ENCODE peak calls at places on chromosomes 11 and 22, in seven cellular contexts. B, J, K, N, I, E and L are unnamed samples.

GRCh38 chr22:32340437-32340836 is 17.2 kb upstream of the RFPL3 start:
- DNase-seq in B (no peak), J (no peak), K (no peak), N (no peak), I (peak; percentile 65), E (no peak), L (no peak)

GRCh38 chr22:24466831-24467249 is 28.3 kb upstream of the UPB1 start:
- DNase-seq in B (no peak), J (no peak), K (peak; percentile 60), N (no peak), I (no peak), E (no peak), L (no peak)

GRCh38 chr11:134612416-134613030 is 200.5 kb upstream of the B3GAT1 start:
- DNase-seq in B (no peak), J (no peak), K (no peak), N (no peak), I (no peak), E (no peak), L (no peak)

GRCh38 chr22:43827926-43828710 is 16.0 kb upstream of the EFCAB6 start:
- DNase-seq in B (no peak), J (no peak), K (no peak), N (no peak), I (no peak), E (peak; percentile 57), L (no peak)

GRCh38 chr22:20424937-20425587 is 12.6 kb downstream of the SCARF2 start:
- DNase-seq in B (peak; percentile 54), J (no peak), K (no peak), N (no peak), I (no peak), E (no peak), L (no peak)

GRCh38 chr11:117438371-117439000 is 110.8 kb downstream of the CEP164 start:
- DNase-seq in B (no peak), J (no peak), K (peak; percentile 35), N (no peak), I (no peak), E (no peak), L (no peak)

GRCh38 chr11:32052218-32052617 is 38.7 kb upstream of the RCN1 start:
- DNase-seq in B (peak; percentile 56), J (no peak), K (peak; percentile 64), N (peak; percentile 51), I (peak; percentile 72), E (peak; percentile 79), L (peak; percentile 67)

GRCh38 chr11:102005306-102005705 is 41.9 kb upstream of the CFAP300 start:
- DNase-seq in B (no peak), J (no peak), K (no peak), N (no peak), I (no peak), E (no peak), L (no peak)

GRCh38 chr11:111602865-111603632 is 800 bp downstream of the SIK2 start:
- DNase-seq in B (peak; percentile 50), J (no peak), K (peak; percentile 58), N (no peak), I (no peak), E (peak; percentile 83), L (no peak)

GRCh38 chr11:111944651-111945051 is 7.5 kb downstream of the DIXDC1 start:
- DNase-seq in B (no peak), J (no peak), K (no peak), N (no peak), I (no peak), E (no peak), L (no peak)

GRCh38 chr11:59112494-59112893 is 5.5 kb downstream of the FAM111B start:
- DNase-seq in B (no peak), J (no peak), K (no peak), N (no peak), I (no peak), E (no peak), L (no peak)

GRCh38 chr22:37162221-37163095 is 12.7 kb upstream of the IL2RB start:
- DNase-seq in B (no peak), J (peak; percentile 89), K (no peak), N (no peak), I (no peak), E (no peak), L (no peak)

GRCh38 chr11:124633355-124633754 is 10.7 kb downstream of the TBRG1 start:
- DNase-seq in B (no peak), J (no peak), K (no peak), N (peak; percentile 26), I (no peak), E (no peak), L (no peak)

GRCh38 chr11:117816151-117816741 is 8.3 kb downstream of the FXYD2 start:
- DNase-seq in B (no peak), J (no peak), K (peak; percentile 11), N (no peak), I (peak; percentile 85), E (no peak), L (no peak)

GRCh38 chr11:7673724-7674434 is 579 bp upstream of the CYB5R2 start:
- DNase-seq in B (peak; percentile 77), J (no peak), K (peak; percentile 58), N (no peak), I (no peak), E (no peak), L (peak; percentile 41)

GRCh38 chr11:33321483-33321882 is 64.3 kb downstream of the HIPK3 start:
- DNase-seq in B (no peak), J (no peak), K (no peak), N (no peak), I (no peak), E (no peak), L (no peak)

GRCh38 chr11:33325456-33325855 is 68.3 kb downstream of the HIPK3 start:
- DNase-seq in B (no peak), J (no peak), K (no peak), N (no peak), I (no peak), E (no peak), L (no peak)

GRCh38 chr11:33324211-33324985 is 67.2 kb downstream of the HIPK3 start:
- DNase-seq in B (no peak), J (no peak), K (no peak), N (no peak), I (no peak), E (no peak), L (no peak)

GRCh38 chr11:33320814-33321330 is 63.7 kb downstream of the HIPK3 start:
- DNase-seq in B (no peak), J (no peak), K (peak; percentile 61), N (no peak), I (no peak), E (no peak), L (no peak)

GRCh38 chr11:33323421-33323820 is 66.2 kb downstream of the HIPK3 start:
- DNase-seq in B (no peak), J (no peak), K (no peak), N (no peak), I (no peak), E (no peak), L (no peak)
- TF ChIP-seq CTCF in B (no peak), J (no peak), K (no peak), N (no peak), I (no peak), E (no peak), L (no peak)

GRCh38 chr11:9103542-9104276 is 12.3 kb upstream of the SCUBE2 start:
- DNase-seq in B (no peak), J (no peak), K (no peak), N (no peak), I (no peak), E (no peak), L (no peak)
- TF ChIP-seq CTCF in B (no peak), J (no peak), K (no peak), N (no peak), I (no peak), E (no peak), L (no peak)

GRCh38 chr22:28604961-28605360 is 74.7 kb downstream of the TTC28 start:
- DNase-seq in B (no peak), J (no peak), K (no peak), N (no peak), I (no peak), E (no peak), L (no peak)
- TF ChIP-seq CTCF in B (no peak), J (no peak), K (no peak), N (no peak), I (no peak), E (no peak), L (no peak)

DNA sequence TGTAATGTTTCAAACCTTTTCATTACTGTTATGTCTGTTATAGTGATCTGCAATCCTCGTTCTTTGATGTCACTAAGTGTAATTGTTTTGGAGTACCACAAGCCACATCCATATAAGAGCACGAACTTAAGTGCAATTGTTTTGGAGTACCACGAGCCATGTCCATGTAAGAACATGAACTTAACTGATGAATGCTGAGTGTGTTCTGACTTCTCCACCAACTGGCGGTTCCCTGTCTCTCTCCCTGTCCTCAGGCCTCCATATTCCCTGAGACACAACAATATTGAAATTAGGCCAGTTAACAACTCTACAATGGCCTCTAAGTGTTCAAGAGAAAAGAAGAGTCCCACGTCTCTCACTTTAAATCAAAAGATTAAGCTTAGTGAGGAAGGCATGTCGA is 23.5 kb downstream of the TESMIN start:
- DNase-seq in B (no peak), J (no peak), K (no peak), N (no peak), I (no peak), E (no peak), L (no peak)
- TF ChIP-seq CTCF in B (no peak), J (no peak), K (no peak), N (no peak), I (no peak), E (no peak), L (no peak)

GRCh38 chr11:73360743-73361369 is 15.3 kb upstream of the RELT start:
- DNase-seq in B (no peak), J (no peak), K (no peak), N (no peak), I (no peak), E (no peak), L (no peak)
- TF ChIP-seq CTCF in B (no peak), J (no peak), K (no peak), N (no peak), I (no peak), E (no peak), L (peak; percentile 22)

GRCh38 chr22:45594123-45594941 is 77.3 kb upstream of the ATXN10 start:
- DNase-seq in B (no peak), J (no peak), K (no peak), N (no peak), I (no peak), E (no peak), L (no peak)
- TF ChIP-seq CTCF in B (no peak), J (peak; percentile 28), K (no peak), N (no peak), I (no peak), E (no peak), L (no peak)

GRCh38 chr22:30889996-30890480 is 78.5 kb downstream of the MORC2 start:
- DNase-seq in B (no peak), J (no peak), K (no peak), N (no peak), I (peak; percentile 54), E (peak; percentile 52), L (no peak)
- TF ChIP-seq CTCF in B (no peak), J (no peak), K (no peak), N (no peak), I (no peak), E (no peak), L (no peak)

DNA sequence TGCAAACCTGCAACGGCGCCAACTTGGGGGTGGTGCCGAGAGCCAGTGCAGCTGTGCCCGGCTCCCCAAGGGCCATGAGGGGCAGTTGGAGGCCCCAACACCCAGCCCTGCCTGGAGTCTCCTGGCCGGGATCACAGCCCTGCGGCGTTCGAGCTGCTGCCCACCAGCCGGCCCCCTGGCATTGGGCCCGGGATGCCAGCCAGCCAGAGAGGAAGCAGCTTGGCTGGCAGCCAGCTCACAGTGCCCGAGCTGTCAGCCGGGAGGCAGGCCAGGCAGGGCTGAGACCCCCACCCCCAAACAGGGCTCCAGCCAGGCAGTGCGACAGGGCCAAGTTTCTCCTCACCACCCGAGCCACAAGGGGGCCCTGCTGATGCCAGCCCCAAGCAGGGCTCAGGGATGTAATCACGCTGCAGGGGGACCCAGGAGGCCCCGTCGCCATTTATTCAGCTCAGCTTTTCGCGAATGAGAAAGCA is 26.0 kb upstream of the TCF20 start:
- DNase-seq in B (peak; percentile 54), J (no peak), K (no peak), N (no peak), I (no peak), E (no peak), L (no peak)
- TF ChIP-seq CTCF in B (no peak), J (no peak), K (no peak), N (no peak), I (peak; percentile 38), E (no peak), L (no peak)